ENCODE peak calls at places on chromosomes 1 and 21, in ten cellular contexts. A is uterus, Q is tibial artery, W is fibroblast of lung, I is Caco-2, N is H1, B is thyroid gland, P is stomach, U is heart left ventricle, J is lung. S is an unnamed sample.

GRCh38 chr1:185110145-185110544 is 46.6 kb downstream of the TRMT1L start:
- DNase-seq in A (no peak), Q (no peak), W (peak; percentile 2), I (no peak), N (no peak), B (no peak), P (no peak), U (no peak), J (no peak), S (no peak)

GRCh38 chr1:84479998-84480397 is 932 bp downstream of the RPF1 start:
- DNase-seq in A (no peak), Q (no peak), W (peak; percentile 14), I (no peak), N (no peak), B (no peak), P (no peak), U (no peak), J (no peak), S (no peak)

GRCh38 chr1:44249543-44249942 is 36.3 kb downstream of the DMAP1 start:
- DNase-seq in A (no peak), Q (no peak), W (peak; percentile 3), I (no peak), N (no peak), B (peak; percentile 9), P (no peak), U (peak; percentile 33), J (no peak), S (no peak)

GRCh38 chr1:229891227-229891626 is 175.8 kb upstream of the GALNT2 start:
- DNase-seq in A (no peak), Q (no peak), W (no peak), I (no peak), N (no peak), B (no peak), P (no peak), U (no peak), J (no peak), S (no peak)

GRCh38 chr1:30527511-30528140 is 195.8 kb downstream of the MATN1 start:
- DNase-seq in A (no peak), Q (peak; percentile 33), W (peak; percentile 17), I (no peak), N (no peak), B (no peak), P (peak; percentile 21), U (peak; percentile 71), J (no peak), S (no peak)

GRCh38 chr1:189405419-189405818 is 1072.2 kb downstream of the BRINP3 start:
- DNase-seq in A (no peak), Q (no peak), W (no peak), I (no peak), N (no peak), B (no peak), P (no peak), U (no peak), J (no peak), S (no peak)

GRCh38 chr1:172845371-172845770 is 186.5 kb downstream of the FASLG start:
- DNase-seq in A (no peak), Q (no peak), W (peak; percentile 39), I (no peak), N (no peak), B (no peak), P (no peak), U (no peak), J (no peak), S (no peak)

GRCh38 chr1:236844499-236845271 is 49.6 kb downstream of the MTR start:
- DNase-seq in A (no peak), Q (no peak), W (peak; percentile 52), I (no peak), N (no peak), B (peak; percentile 44), P (no peak), U (no peak), J (no peak), S (no peak)

GRCh38 chr21:44949161-44950015 is 9.6 kb downstream of the SLX9 start:
- DNase-seq in A (peak; percentile 90), Q (peak; percentile 93), W (peak; percentile 46), I (peak; percentile 90), N (peak; percentile 98), B (peak; percentile 93), P (peak; percentile 91), U (peak; percentile 89), J (peak; percentile 84), S (peak; percentile 94)

GRCh38 chr1:207868769-207869721 is 41.9 kb downstream of the CD34 start:
- DNase-seq in A (peak; percentile 70), Q (peak; percentile 90), W (peak; percentile 61), I (peak; percentile 86), N (peak; percentile 90), B (peak; percentile 85), P (peak; percentile 83), U (peak; percentile 82), J (peak; percentile 77), S (peak; percentile 89)

GRCh38 chr1:75233302-75233929 is 99.2 kb downstream of the LHX8 start:
- DNase-seq in A (no peak), Q (no peak), W (peak; percentile 35), I (peak; percentile 47), N (no peak), B (no peak), P (no peak), U (no peak), J (no peak), S (no peak)

DNA sequence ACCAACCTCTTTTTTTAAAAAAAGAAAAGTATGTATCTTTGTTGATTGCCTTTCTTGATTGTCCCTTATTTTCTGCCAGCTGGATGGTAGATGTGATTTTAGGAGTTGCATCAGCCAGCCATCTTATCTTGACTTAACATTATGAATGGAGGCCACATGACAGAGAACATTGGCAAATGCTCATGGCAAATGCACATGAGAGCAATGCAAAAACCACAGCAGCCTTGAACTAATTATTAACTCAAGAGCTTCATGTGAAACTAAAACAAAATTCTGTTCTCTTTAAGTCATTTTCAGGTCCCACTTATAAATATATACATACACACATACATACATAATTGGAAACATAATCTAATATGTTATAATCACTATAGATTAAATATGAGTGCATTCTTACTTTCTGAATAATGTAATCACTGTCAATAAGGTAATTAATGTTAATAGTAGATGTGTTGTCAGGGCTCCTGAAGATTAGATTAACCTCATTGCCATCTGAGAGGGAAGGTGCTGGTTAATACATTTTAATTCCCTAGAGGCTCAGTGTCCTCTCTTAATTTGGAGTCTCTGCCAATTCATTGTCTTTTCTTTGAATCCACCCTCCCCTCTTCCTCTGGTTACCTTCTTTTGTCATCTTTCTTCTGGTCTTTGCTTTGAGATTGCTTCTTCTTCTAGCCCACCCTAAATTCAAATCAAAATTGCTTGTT is 962.2 kb downstream of the ADGRL2 start:
- DNase-seq in A (no peak), Q (no peak), W (no peak), I (no peak), N (no peak), B (no peak), P (no peak), U (no peak), J (no peak), S (no peak)
- H3K27me3 ChIP-seq in A (no peaks in the 10 kb centered on the region), Q (no peaks in the 10 kb centered on the region), W (no peaks in the 10 kb centered on the region), I (no peaks in the 10 kb centered on the region), N (no peaks in the 10 kb centered on the region), B (no peaks in the 10 kb centered on the region), P (no peaks in the 10 kb centered on the region), U (no peaks in the 10 kb centered on the region), J (no peaks in the 10 kb centered on the region), S (no peaks in the 10 kb centered on the region)

DNA sequence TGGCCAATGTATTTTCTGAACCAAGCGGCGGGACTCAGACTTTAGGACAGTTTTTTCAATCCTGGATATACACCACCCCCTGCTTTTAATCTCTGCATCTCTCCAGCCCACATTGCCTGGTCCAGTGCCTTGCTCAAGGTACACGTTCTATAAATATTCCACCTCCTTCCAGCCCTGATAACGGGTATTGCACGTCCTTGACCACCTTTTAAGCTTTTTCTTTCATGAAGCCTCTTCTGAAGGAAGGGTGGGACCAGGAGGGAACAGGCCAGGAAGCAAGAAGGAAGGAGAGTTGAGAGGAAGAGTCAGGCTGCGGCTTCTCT is 3.4 kb downstream of the S100A16 start:
- DNase-seq in A (no peak), Q (no peak), W (no peak), I (no peak), N (no peak), B (no peak), P (no peak), U (no peak), J (no peak), S (no peak)
- H3K4me3 ChIP-seq in A (peak overlapping the region; percentile 24), Q (peak overlapping the region; percentile 36), W (peak overlapping the region; percentile 92), I (no peak overlapping the region), N (no peak overlapping the region), B (no peak overlapping the region), P (peak overlapping the region; percentile 67), U (peak overlapping the region; percentile 59), J (no peak overlapping the region), S (no peak overlapping the region)

DNA sequence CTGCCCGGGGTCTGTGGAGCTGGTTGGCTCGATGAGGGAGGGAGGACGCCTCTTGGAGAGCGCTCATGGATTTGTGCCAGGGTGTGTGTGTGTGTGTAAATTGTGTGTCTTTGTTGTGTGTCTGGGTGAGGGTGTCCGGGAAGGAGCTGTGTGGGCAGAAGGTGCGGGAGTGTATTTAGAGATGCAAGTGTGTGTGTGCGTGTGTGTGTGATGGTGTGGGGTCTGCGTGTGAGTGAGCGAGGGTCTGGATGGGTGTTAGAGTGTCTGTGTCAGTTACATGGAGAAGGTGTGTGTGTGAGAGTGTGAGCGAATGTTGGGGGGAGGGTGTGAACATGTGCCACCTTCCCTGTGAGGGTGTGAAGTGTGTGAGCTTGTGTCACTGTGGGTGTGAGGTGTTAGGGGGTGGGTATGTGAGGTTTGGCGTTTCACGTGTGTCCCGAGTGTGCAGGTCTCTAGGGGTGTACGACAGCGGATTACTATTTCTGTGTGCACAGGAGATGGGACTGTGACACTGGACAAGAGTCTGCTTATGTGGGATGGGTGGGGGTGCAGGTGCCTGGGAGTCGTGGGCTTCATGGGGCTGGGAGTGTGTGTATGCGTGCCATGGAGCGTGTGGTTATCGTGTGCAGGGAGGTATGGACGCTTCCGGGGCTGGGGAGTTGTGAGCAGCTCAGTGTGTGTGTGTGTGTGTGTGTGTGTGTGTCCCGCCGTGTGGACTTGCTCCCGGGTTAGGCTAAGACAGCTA is 887 bp downstream of the IGSF21 start:
- DNase-seq in A (no peak), Q (no peak), W (no peak), I (no peak), N (no peak), B (no peak), P (no peak), U (no peak), J (no peak), S (no peak)
- H3K27me3 ChIP-seq in A (no peaks in the 10 kb centered on the region), Q (no peaks in the 10 kb centered on the region), W (peaks cover 42% of the 10 kb centered on the region), I (no peaks in the 10 kb centered on the region), N (peaks cover 8% of the 10 kb centered on the region), B (peaks cover 21% of the 10 kb centered on the region), P (peaks cover 81% of the 10 kb centered on the region), U (peaks cover 71% of the 10 kb centered on the region), J (peaks cover 15% of the 10 kb centered on the region), S (peaks cover 3% of the 10 kb centered on the region)

DNA sequence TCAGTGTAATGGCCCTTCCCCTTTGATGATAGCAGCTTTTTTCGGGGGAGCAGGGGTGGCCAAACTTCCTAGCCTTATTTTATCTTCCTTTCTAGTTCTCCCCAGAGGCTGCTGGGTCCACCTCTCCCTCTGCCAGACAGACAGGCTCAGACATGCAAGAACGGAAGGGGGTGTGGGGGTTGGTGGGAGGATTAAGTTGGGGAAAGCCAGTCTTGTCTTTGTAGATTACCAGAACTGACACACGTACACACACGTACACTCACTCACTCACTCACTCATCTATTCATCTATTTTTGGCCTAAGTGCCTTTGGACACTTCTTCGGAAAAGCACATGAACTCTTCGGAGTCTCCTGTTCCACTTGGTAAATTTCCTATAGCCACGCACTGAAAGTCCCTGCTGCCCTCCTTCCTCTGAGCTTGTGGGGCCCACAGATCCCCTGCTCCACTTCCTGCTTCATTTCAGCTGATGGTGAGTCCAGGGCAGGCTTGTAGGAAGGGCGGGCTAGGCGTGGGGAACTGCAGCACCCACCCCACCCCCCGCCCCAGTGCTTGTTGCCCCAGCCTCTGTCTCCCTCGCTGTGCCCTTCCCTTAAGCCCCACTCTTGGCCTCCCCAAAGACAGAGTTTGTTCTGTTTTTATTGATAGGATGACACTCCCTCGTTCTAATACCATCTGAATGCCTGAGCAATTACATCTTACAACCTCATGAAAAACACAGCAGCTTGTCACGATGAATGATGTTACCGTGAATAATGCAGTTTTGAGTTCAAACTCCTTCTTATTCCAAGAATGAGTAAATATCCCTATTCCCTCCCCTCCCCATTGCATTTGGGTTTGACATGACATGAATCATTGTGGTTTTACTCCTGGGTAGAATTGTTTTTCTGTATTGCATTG is 60.7 kb upstream of the ATP5PO start:
- DNase-seq in A (peak; percentile 46), Q (peak; percentile 68), W (peak; percentile 99), I (no peak), N (peak; percentile 43), B (no peak), P (no peak), U (peak; percentile 26), J (no peak), S (no peak)
- H3K4me3 ChIP-seq in A (no peak overlapping the region), Q (no peak overlapping the region), W (peak overlapping the region; percentile 5), I (no peak overlapping the region), N (no peak overlapping the region), B (no peak overlapping the region), P (no peak overlapping the region), U (no peak overlapping the region), J (no peak overlapping the region), S (no peak overlapping the region)